ENCODE peak calls at places on chromosome 3, in four cellular contexts. G is HepG2, D is GM12878, L is K562. Y is an unnamed sample.
A peak's percentile ranks its signal among the peaks of the same experiment; 100 is the strongest.

GRCh38 chr3:93961026-93961425 is 12.7 kb downstream of the PROS1 start:
- DNase-seq in G (no peak), D (no peak), L (no peak), Y (no peak)

GRCh38 chr3:177468331-177468730 is 271.0 kb upstream of the TBL1XR1 start:
- DNase-seq in G (no peak), D (no peak), L (no peak), Y (no peak)

GRCh38 chr3:111601810-111602209 is 6.7 kb upstream of the ZBED2 start:
- DNase-seq in G (no peak), D (no peak), L (no peak), Y (no peak)

GRCh38 chr3:7602297-7602696 is 741.4 kb downstream of the GRM7 start:
- DNase-seq in G (no peak), D (no peak), L (no peak), Y (no peak)

GRCh38 chr3:43998841-43999805 is 242.6 kb upstream of the TOPAZ1 start:
- DNase-seq in G (no peak), D (no peak), L (no peak), Y (peak; percentile 39)

GRCh38 chr3:16482770-16483531 is 30.5 kb downstream of the RFTN1 start:
- DNase-seq in G (no peak), D (no peak), L (no peak), Y (peak; percentile 61)

GRCh38 chr3:174229916-174230315 is 629.2 kb upstream of the NAALADL2 start:
- DNase-seq in G (no peak), D (no peak), L (no peak), Y (no peak)

GRCh38 chr3:65438096-65438495 is 600.6 kb downstream of the MAGI1 start:
- DNase-seq in G (no peak), D (no peak), L (no peak), Y (no peak)

GRCh38 chr3:177875786-177876476 is 660.3 kb upstream of the KCNMB2 start:
- DNase-seq in G (no peak), D (no peak), L (no peak), Y (no peak)

GRCh38 chr3:111325160-111325707 is 216.8 kb upstream of the CD96 start:
- DNase-seq in G (no peak), D (no peak), L (no peak), Y (no peak)

GRCh38 chr3:142958707-142959106 is 4.8 kb downstream of the PAQR9 start:
- DNase-seq in G (no peak), D (no peak), L (peak; percentile 35), Y (no peak)

GRCh38 chr3:31198890-31199289 is 304.4 kb upstream of the GADL1 start:
- DNase-seq in G (no peak), D (no peak), L (no peak), Y (no peak)

GRCh38 chr3:11720220-11721113 is 76.8 kb upstream of the VGLL4 start:
- DNase-seq in G (peak; percentile 46), D (no peak), L (peak; percentile 42), Y (peak; percentile 70)

GRCh38 chr3:184757010-184757651 is 45.3 kb upstream of the MAGEF1 start:
- DNase-seq in G (no peak), D (no peak), L (no peak), Y (no peak)

GRCh38 chr3:123635220-123635619 is 50.4 kb upstream of the HACD2 start:
- DNase-seq in G (no peak), D (no peak), L (no peak), Y (no peak)

GRCh38 chr3:160725326-160725725 is 30.7 kb upstream of the PPM1L start:
- DNase-seq in G (no peak), D (no peak), L (no peak), Y (no peak)

GRCh38 chr3:169243122-169243521 is 420.4 kb downstream of the MECOM start:
- DNase-seq in G (no peak), D (no peak), L (no peak), Y (peak; percentile 49)

GRCh38 chr3:155455765-155456164 is 162.3 kb upstream of the STRIT1 start:
- DNase-seq in G (no peak), D (no peak), L (no peak), Y (no peak)

GRCh38 chr3:109545746-109546145 is 208.4 kb upstream of the DPPA4 start:
- DNase-seq in G (no peak), D (no peak), L (no peak), Y (no peak)

GRCh38 chr3:105119801-105120340 is 246.8 kb upstream of the ALCAM start:
- DNase-seq in G (no peak), D (no peak), L (no peak), Y (no peak)

GRCh38 chr3:171806200-171807128 is 3.8 kb downstream of the PLD1 start:
- DNase-seq in G (peak; percentile 95), D (no peak), L (peak; percentile 48), Y (no peak)

GRCh38 chr3:185733980-185734724 is 90.7 kb downstream of the IGF2BP2 start:
- DNase-seq in G (peak; percentile 63), D (no peak), L (peak; percentile 68), Y (peak; percentile 61)

GRCh38 chr3:5194341-5194740 is 6.8 kb downstream of the EDEM1 start:
- DNase-seq in G (no peak), D (no peak), L (no peak), Y (no peak)

GRCh38 chr3:197466586-197467399 is 89.0 kb downstream of the BDH1 start:
- DNase-seq in G (no peak), D (no peak), L (no peak), Y (no peak)
- TF ChIP-seq SP1 in G (no peak), D (no peak), L (no peak), Y (no peak)

GRCh38 chr3:20488101-20488500 is 302.1 kb upstream of the SGO1 start:
- DNase-seq in G (no peak), D (no peak), L (no peak), Y (no peak)
- TF ChIP-seq FOXM1 in G (no peak), D (no peak), L (no peak), Y (no peak)

GRCh38 chr3:147200545-147200944 is 205.8 kb downstream of the ZIC4 start:
- DNase-seq in G (no peak), D (no peak), L (no peak), Y (no peak)
- TF ChIP-seq SP1 in G (no peak), D (no peak), L (no peak), Y (no peak)

DNA sequence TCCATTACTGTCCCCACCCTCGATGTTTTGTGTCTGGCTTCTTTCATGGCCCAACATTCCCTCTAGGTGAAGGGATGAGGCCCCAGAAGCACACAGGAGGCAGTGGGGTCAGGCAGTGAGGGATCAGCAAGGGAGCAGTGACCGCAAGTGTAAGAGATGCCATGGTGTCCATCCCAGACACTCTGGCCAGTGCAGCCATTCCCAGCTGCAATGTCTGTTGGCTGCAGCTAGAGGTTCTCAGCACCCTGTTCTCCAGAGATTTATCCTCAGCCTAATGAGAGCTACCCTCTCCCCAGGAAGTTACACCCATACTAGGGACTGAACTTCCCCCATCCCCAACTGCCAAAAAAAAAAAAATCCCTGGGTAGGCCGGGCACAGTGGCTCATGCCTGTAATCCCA is 40.2 kb downstream of the TRANK1 start:
- DNase-seq in G (peak; percentile 19), D (no peak), L (no peak), Y (peak; percentile 22)
- TF ChIP-seq FOXM1 in G (no peak), D (no peak), L (no peak), Y (no peak)

DNA sequence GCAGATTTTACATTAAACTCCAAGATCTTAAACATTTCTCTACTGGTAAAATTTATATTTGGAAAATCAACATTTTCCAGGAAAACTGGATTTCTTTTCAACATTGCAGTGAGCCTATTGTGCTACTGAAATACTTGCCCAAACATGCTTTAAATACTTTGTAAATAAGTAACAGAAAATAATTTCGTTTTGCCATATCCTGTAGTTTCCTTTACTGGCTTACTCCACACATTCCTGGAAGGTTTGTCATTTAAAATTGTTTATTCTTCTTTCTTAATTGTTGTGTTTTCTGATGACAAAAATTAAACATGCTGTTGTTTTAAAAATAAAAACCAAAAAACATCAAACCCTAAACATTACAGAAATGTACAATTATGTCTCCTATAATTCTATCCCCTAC is 22.0 kb downstream of the ACAD11 start:
- DNase-seq in G (no peak), D (no peak), L (no peak), Y (no peak)
- TF ChIP-seq SP1 in G (no peak), D (no peak), L (no peak), Y (no peak)

DNA sequence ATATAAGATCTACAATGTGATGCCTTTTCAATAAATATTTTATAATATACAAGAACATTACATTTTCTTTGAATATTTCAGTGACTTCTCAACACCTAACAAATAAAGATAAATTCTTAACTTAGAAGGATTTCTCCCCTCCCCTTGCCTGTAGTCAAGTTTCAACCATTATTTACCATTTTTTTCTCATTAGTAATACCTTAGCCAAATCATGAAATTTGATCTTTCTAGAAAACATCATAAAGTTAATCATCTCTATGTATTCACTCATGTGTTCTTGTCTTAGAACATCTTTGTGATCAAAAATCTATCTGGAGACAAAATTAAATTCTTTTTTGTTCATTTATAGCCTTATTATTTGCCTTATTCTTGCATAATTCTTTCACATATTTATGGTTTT is 1201.8 kb upstream of the EPHA6 start:
- DNase-seq in G (no peak), D (no peak), L (no peak), Y (no peak)
- TF ChIP-seq FOXM1 in G (no peak), D (no peak), L (no peak), Y (no peak)

GRCh38 chr3:95271330-95271729 is 1208.5 kb downstream of the NSUN3 start:
- DNase-seq in G (no peak), D (no peak), L (no peak), Y (no peak)
- TF ChIP-seq SP1 in G (no peak), D (no peak), L (no peak), Y (no peak)

DNA sequence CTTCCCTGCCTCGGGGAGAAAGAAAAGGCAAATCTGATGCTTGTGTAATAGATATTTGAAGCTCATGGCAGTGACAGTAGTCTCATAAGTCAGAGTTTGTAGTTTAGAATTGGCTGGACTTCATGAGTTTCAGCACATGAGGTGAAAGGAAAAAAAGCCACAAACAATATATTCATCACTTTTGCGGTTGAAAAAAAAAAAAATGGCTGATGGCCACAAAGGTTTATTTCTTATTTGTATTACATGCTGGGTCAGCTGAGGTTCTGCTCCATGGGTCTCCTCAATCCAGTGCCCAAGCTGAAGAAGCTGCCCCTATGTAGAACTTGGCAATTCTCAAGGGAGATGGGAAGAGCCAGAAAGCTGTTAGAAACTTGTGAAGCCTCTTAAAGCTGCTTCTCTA is 2.2 kb upstream of the ZMAT3 start:
- DNase-seq in G (no peak), D (no peak), L (no peak), Y (no peak)
- TF ChIP-seq FOXM1 in G (no peak), D (peak; percentile 16), L (no peak), Y (no peak)

Y was measured in HEK293T.